ENCODE peak calls at places on chromosome 21, in four cellular contexts. A is IMR-90, E is Calu3, U is left lung. D is an unnamed sample.

GRCh38 chr21:35852820-35853219 is 207.5 kb downstream of the SETD4 start:
- DNase-seq in A (no peak), E (no peak), U (no peak), D (no peak)

GRCh38 chr21:37044643-37045042 is 28.2 kb downstream of the PIGP start:
- DNase-seq in A (no peak), E (no peak), U (no peak), D (no peak)

GRCh38 chr21:19048088-19048672 is 644.6 kb upstream of the TMPRSS15 start:
- DNase-seq in A (no peak), E (no peak), U (no peak), D (no peak)

GRCh38 chr21:16633851-16634521 is 878.9 kb upstream of the CXADR start:
- DNase-seq in A (no peak), E (no peak), U (no peak), D (no peak)

GRCh38 chr21:35686156-35686555 is 374.2 kb downstream of the SETD4 start:
- DNase-seq in A (no peak), E (no peak), U (no peak), D (no peak)

GRCh38 chr21:21111309-21111920 is 113.2 kb downstream of the NCAM2 start:
- DNase-seq in A (no peak), E (no peak), U (no peak), D (no peak)

GRCh38 chr21:41571938-41572510 is 64.1 kb upstream of the TMPRSS2 start:
- DNase-seq in A (no peak), E (no peak), U (no peak), D (peak)

GRCh38 chr21:35274090-35274489 is 225.0 kb upstream of the RUNX1 start:
- DNase-seq in A (no peak), E (no peak), U (no peak), D (no peak)

GRCh38 chr21:18772876-18773275 is 369.3 kb upstream of the TMPRSS15 start:
- DNase-seq in A (no peak), E (no peak), U (no peak), D (no peak)

GRCh38 chr21:31675960-31676359 is 16.5 kb downstream of the SOD1 start:
- DNase-seq in A (no peak), E (no peak), U (no peak), D (no peak)
- TF ChIP-seq CTCF in A (no peak), E (no peak), U (no peak), D (no peak)

GRCh38 chr21:34037446-34037845 is 35.9 kb upstream of the MRPS6 start:
- DNase-seq in A (peak), E (no peak), U (no peak), D (peak)

GRCh38 chr21:34037009-34037408 is 36.4 kb upstream of the MRPS6 start:
- DNase-seq in A (no peak), E (no peak), U (no peak), D (peak)

GRCh38 chr21:34031835-34032370 is 41.5 kb upstream of the MRPS6 start:
- DNase-seq in A (no peak), E (no peak), U (no peak), D (no peak)

GRCh38 chr21:34035619-34036354 is 37.6 kb upstream of the MRPS6 start:
- DNase-seq in A (no peak), E (no peak), U (no peak), D (peak)

DNA sequence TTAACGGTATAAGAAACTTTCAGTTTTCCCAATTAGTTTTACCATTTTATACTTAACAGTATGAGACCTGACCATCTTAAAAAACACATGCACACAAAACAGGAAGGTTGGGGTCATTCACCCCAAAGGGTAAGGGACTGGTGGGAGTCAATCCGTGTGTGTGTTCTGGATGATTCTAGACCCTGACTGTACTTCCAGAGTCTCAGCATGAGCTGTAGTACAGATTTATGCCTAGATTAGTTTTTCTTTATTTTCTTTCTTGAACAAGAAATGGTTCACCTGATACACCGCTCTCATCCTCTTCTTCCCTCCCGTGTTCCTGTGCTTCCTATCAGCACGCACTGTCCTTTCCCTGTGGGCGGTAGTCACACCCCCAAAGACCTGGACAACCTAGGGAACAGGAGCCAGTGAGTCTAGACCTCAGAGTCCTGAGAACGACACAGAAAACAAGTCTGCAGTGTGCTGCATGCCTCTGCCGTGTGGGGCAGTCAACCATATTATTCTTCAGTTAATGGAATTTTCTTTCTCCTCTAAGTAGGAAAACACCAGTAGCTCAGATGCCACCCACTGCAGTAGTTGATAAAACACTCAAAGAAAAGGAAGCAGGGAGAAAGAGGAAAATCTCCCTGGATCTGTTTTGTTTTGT is 38.9 kb upstream of the MRPS6 start:
- DNase-seq in A (no peak), E (no peak), U (no peak), D (no peak)
- TF ChIP-seq CTCF in A (no peak), E (no peak), U (no peak), D (no peak)

GRCh38 chr21:14600569-14601308 is 54.6 kb upstream of the SAMSN1 start:
- DNase-seq in A (no peak), E (no peak), U (no peak), D (no peak)

GRCh38 chr21:14598065-14598464 is 52.0 kb upstream of the SAMSN1 start:
- DNase-seq in A (no peak), E (no peak), U (no peak), D (no peak)

GRCh38 chr21:14607262-14607661 is 61.1 kb upstream of the SAMSN1 start:
- DNase-seq in A (no peak), E (no peak), U (no peak), D (no peak)

GRCh38 chr21:14603202-14603601 is 57.1 kb upstream of the SAMSN1 start:
- DNase-seq in A (peak), E (no peak), U (no peak), D (peak)

DNA sequence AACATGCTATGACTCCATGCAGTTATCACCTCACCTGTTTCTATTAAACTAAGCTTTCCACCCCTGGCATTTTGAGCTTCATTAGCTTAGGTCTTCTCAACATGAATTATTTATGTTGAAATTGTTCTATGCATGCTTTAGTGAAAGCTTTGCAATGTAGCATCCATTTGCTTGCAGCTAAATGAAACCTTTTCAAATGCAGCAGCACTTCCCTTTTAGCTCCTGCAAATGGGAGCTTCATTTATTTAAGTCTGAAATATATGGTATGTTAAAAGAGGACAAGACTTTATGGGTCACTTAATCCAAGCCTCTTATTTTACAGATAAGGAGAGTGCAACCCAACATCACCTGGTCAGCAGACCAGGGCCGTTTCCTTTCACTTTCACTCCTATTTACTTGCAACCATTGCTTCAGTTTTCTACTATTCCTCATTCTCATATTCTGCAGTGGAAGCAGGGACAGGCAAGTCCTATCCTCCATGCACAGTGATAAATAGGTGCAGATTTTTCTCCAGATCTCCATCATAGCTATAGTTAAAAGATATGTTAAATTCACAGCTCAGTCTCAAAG is 56.4 kb upstream of the SAMSN1 start:
- DNase-seq in A (no peak), E (no peak), U (no peak), D (peak)
- TF ChIP-seq CTCF in A (no peak), E (no peak), U (no peak), D (no peak)

GRCh38 chr21:46061063-46061462 is 36.8 kb upstream of the COL6A2 start:
- DNase-seq in A (no peak), E (no peak), U (peak), D (no peak)
- TF ChIP-seq CTCF in A (no peak), E (no peak), U (no peak), D (no peak)

GRCh38 chr21:39911286-39911685 is 44.0 kb downstream of the PCP4 start:
- DNase-seq in A (no peak), E (peak), U (no peak), D (no peak)
- TF ChIP-seq CTCF in A (no peak), E (no peak), U (no peak), D (no peak)

DNA sequence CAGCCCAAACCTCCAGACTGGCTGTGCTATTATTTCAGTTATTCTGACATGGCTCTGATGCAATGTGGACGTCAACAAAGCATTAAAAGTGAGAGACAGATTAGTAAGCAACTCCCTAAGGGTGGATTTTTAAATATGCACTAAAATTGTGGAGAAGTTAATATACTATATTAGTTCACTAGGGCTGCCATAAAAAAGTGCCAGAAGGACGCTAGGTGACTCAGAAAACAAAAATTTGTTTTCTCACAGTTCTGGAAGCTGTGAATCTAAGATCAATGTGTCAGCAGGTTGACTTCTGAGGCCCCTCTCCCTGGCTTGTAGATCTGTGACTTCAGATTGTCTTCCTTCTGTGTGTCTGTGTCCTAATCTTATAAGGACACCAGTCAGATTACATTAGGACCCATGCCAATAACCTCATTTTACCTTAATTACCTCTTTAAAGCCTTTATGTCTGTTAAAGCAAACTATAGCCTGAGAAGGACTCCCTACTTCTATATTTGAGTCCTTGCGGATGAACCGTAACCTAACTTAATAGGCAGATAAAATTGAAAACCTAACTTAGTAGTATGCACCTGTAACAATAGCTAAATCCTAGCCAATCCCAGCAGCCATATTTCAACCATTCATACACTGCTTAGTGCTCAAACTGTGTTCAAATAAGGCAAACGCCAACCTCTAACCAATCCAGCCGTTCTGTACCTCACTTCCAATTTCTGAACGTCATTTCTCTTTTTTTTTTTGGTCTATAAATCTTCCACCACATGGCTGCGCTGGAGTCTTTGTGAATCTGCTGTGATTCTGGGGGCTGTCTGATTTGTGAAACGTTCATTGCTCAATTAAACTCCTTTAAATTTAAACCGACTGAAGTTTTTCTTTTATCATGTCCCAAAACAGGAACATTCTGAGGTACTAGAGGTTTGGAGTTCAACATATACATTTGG is 65.9 kb upstream of the BACH1 start:
- DNase-seq in A (peak), E (no peak), U (no peak), D (peak)
- TF ChIP-seq CTCF in A (no peak), E (no peak), U (no peak), D (no peak)

GRCh38 chr21:26845066-26845749 is at the start of gene ADAMTS1:
- DNase-seq in A (peak), E (peak), U (peak), D (peak)
- TF ChIP-seq CTCF in A (peak), E (no peak), U (no peak), D (no peak)

GRCh38 chr21:43361127-43361492 is 65.8 kb downstream of the SIK1 start:
- DNase-seq in A (peak), E (no peak), U (no peak), D (peak)
- TF ChIP-seq CTCF in A (no peak), E (no peak), U (no peak), D (no peak)

DNA sequence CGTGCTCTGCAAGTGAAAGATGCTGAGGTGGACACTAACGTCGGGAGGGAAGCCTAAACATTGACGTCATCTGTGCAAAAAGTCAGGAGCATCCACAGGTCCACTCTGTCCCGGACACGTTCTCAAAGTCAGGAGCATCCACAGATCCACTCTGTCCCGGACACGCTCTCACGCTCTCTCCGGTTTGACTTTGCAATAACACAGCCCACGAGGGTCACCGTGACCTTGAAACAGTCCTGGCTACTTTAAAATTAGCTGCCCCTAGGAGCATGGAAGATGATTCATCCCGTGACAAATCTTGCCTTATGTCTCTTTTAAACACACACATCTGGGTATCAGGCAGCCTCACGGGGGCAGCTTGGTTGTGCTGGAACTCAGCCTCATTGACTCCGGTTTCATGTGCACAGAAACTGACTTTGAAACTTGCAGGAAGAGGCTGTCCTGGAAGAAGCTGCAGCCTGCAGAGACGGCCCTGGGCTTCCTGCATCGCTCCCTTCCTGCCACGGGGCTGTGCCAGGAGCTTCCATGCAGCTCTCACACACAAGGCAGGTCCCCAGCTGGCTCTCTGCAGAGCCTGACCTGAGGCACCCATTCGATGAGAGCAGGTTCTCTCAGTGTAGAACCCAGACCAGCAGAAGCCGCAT is 18.1 kb upstream of the COL18A1 start:
- DNase-seq in A (peak), E (no peak), U (peak), D (peak)
- TF ChIP-seq CTCF in A (peak), E (no peak), U (no peak), D (no peak)